ENCODE peak calls at places on chromosome 20, in four cellular contexts. One of them, this sample, is unnamed.

GRCh38 chr20:62913043-62913630 is 13.2 kb downstream of the DIDO1 start:
- DNase-seq in HepG2: no peak
- DNase-seq in K562: no peak
- DNase-seq in GM12878: no peak
- DNase-seq in this sample: no peak

GRCh38 chr20:62743777-62744317 is 35.2 kb downstream of the NTSR1 start:
- DNase-seq in K562: no peak
- DNase-seq in HepG2: no peak
- DNase-seq in GM12878: no peak
- DNase-seq in this sample: no peak

GRCh38 chr20:59634435-59635005 is 30.2 kb downstream of the PHACTR3 start:
- DNase-seq in K562: no peak
- DNase-seq in HepG2: no peak
- DNase-seq in GM12878: no peak
- DNase-seq in this sample: no peak

GRCh38 chr20:3766381-3766780 is 1.2 kb downstream of the ADISSP start:
- DNase-seq in K562: no peak
- DNase-seq in HepG2: no peak
- DNase-seq in GM12878: no peak
- DNase-seq in this sample: no peak

GRCh38 chr20:57066126-57066900 is 200.1 kb downstream of the BMP7 start:
- DNase-seq in GM12878: no peak
- DNase-seq in K562: no peak
- DNase-seq in HepG2: no peak
- DNase-seq in this sample: no peak

GRCh38 chr20:18504479-18505060 is 3.2 kb upstream of the SEC23B start:
- DNase-seq in HepG2: no peak
- DNase-seq in GM12878: no peak
- DNase-seq in K562: no peak
- DNase-seq in this sample: no peak

GRCh38 chr20:63168861-63169260 is 47.1 kb downstream of the YTHDF1 start:
- DNase-seq in K562: no peak
- DNase-seq in GM12878: no peak
- DNase-seq in HepG2: no peak
- DNase-seq in this sample: no peak

GRCh38 chr20:50583422-50584150 is 73.4 kb downstream of the PTPN1 start:
- DNase-seq in K562: no peak
- DNase-seq in HepG2: no peak
- DNase-seq in GM12878: no peak
- DNase-seq in this sample: no peak

GRCh38 chr20:49290608-49291191 is 12.8 kb upstream of the ZNFX1 start:
- DNase-seq in K562: peak; percentile 18
- DNase-seq in HepG2: no peak
- DNase-seq in GM12878: no peak
- DNase-seq in this sample: no peak

GRCh38 chr20:62571667-62572344 is 70.5 kb upstream of the SLCO4A1 start:
- DNase-seq in HepG2: peak; percentile 41
- DNase-seq in GM12878: no peak
- DNase-seq in K562: peak; percentile 70
- DNase-seq in this sample: peak; percentile 73

GRCh38 chr20:51700809-51701285 is 67.3 kb downstream of the ATP9A start:
- DNase-seq in K562: peak; percentile 43
- DNase-seq in HepG2: peak; percentile 75
- DNase-seq in GM12878: no peak
- DNase-seq in this sample: peak; percentile 59

GRCh38 chr20:10594286-10594868 is 79.4 kb downstream of the JAG1 start:
- DNase-seq in GM12878: no peak
- DNase-seq in K562: no peak
- DNase-seq in HepG2: no peak
- DNase-seq in this sample: no peak

GRCh38 chr20:34709836-34710567 is 5.9 kb downstream of the TP53INP2 start:
- DNase-seq in K562: no peak
- DNase-seq in HepG2: no peak
- DNase-seq in GM12878: no peak
- DNase-seq in this sample: peak; percentile 77

GRCh38 chr20:43397147-43397546 is 60.5 kb upstream of the SRSF6 start:
- DNase-seq in K562: no peak
- DNase-seq in GM12878: no peak
- DNase-seq in HepG2: no peak
- DNase-seq in this sample: no peak

GRCh38 chr20:10434467-10434831 is 427 bp upstream of the MKKS start:
- DNase-seq in GM12878: peak; percentile 87
- DNase-seq in HepG2: peak; percentile 100
- DNase-seq in K562: peak; percentile 94
- DNase-seq in this sample: peak; percentile 80

GRCh38 chr20:25247100-25247665 is 702 bp upstream of the PYGB start:
- DNase-seq in K562: peak; percentile 69
- DNase-seq in HepG2: peak; percentile 82
- DNase-seq in GM12878: no peak
- DNase-seq in this sample: peak; percentile 49

GRCh38 chr20:17859002-17859615 is 109.5 kb downstream of the SNX5 start:
- DNase-seq in K562: no peak
- DNase-seq in GM12878: peak; percentile 45
- DNase-seq in HepG2: peak; percentile 99
- DNase-seq in this sample: no peak

GRCh38 chr20:52076164-52076563 is 115.4 kb downstream of the ZFP64 start:
- DNase-seq in K562: no peak
- DNase-seq in GM12878: no peak
- DNase-seq in HepG2: no peak
- DNase-seq in this sample: no peak

GRCh38 chr20:62961799-62962198 is 9.3 kb downstream of the SLC17A9 start:
- DNase-seq in HepG2: no peak
- DNase-seq in K562: no peak
- DNase-seq in GM12878: no peak
- DNase-seq in this sample: no peak

GRCh38 chr20:64164123-64164836 is at the start of gene MYT1:
- DNase-seq in GM12878: no peak
- DNase-seq in K562: no peak
- DNase-seq in HepG2: no peak
- DNase-seq in this sample: no peak

GRCh38 chr20:25017257-25017803 is 24.8 kb upstream of the APMAP start:
- DNase-seq in K562: no peak
- DNase-seq in HepG2: peak; percentile 64
- DNase-seq in GM12878: no peak
- DNase-seq in this sample: no peak

GRCh38 chr20:58497911-58498310 is 17.3 kb downstream of the APCDD1L start:
- DNase-seq in K562: no peak
- DNase-seq in GM12878: no peak
- DNase-seq in HepG2: no peak
- DNase-seq in this sample: no peak

GRCh38 chr20:7943891-7944290 is 3.6 kb upstream of the HAO1 start:
- DNase-seq in GM12878: no peak
- DNase-seq in K562: no peak
- DNase-seq in HepG2: no peak
- DNase-seq in this sample: no peak

GRCh38 chr20:48002517-48002970 is 217.3 kb upstream of the SULF2 start:
- DNase-seq in GM12878: peak; percentile 94
- DNase-seq in K562: no peak
- DNase-seq in HepG2: no peak
- DNase-seq in this sample: no peak

GRCh38 chr20:957544-957943 is 41.4 kb upstream of the ANGPT4 start:
- DNase-seq in HepG2: no peak
- DNase-seq in K562: no peak
- DNase-seq in GM12878: no peak
- DNase-seq in this sample: no peak

GRCh38 chr20:24050119-24050518 is 61.5 kb upstream of the GGTLC1 start:
- DNase-seq in K562: no peak
- DNase-seq in GM12878: no peak
- DNase-seq in HepG2: no peak
- DNase-seq in this sample: no peak

GRCh38 chr20:49938173-49939163 is 2.3 kb downstream of the RNF114 start:
- DNase-seq in GM12878: no peak
- DNase-seq in HepG2: no peak
- DNase-seq in K562: no peak
- DNase-seq in this sample: no peak

GRCh38 chr20:45342863-45343444 is 5.3 kb downstream of the SDC4 start:
- DNase-seq in HepG2: no peak
- DNase-seq in K562: no peak
- DNase-seq in GM12878: no peak
- DNase-seq in this sample: no peak

GRCh38 chr20:46994341-46994740 is 99.7 kb downstream of the EYA2 start:
- DNase-seq in HepG2: no peak
- DNase-seq in K562: no peak
- DNase-seq in GM12878: peak; percentile 69
- DNase-seq in this sample: no peak

GRCh38 chr20:36167826-36168634 is 13.5 kb downstream of the EPB41L1 start:
- DNase-seq in GM12878: no peak
- DNase-seq in HepG2: no peak
- DNase-seq in K562: peak; percentile 53
- DNase-seq in this sample: no peak

GRCh38 chr20:43349841-43350240 is 107.9 kb upstream of the SRSF6 start:
- DNase-seq in K562: no peak
- DNase-seq in GM12878: no peak
- DNase-seq in HepG2: no peak
- DNase-seq in this sample: no peak

DNA sequence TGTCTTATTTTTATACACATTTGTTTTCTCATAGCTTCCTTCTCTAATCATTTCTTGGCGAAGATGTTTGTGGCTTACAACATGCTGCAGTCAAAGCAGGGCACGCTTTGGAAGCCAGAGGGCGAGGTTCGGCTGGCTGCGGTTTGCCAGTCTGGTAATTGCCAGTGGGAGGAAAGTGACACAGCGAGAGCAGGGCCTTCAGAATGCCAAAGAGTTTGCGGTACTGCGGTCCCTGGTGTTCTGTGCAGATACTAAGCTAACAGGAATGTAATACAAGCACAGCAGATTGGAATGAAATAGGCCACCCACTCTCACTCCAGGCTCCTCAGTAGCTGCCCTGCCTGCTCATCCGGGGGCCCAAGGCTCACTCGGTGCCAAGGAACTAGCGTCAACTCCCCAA is 58.7 kb upstream of the TGM3 start:
- DNase-seq in GM12878: no peak
- DNase-seq in K562: no peak
- DNase-seq in HepG2: no peak
- DNase-seq in this sample: no peak
- TF ChIP-seq TARDBP in GM12878: no peak
- TF ChIP-seq TARDBP in K562: no peak
- TF ChIP-seq TARDBP in HepG2: no peak
- TF ChIP-seq TARDBP in this sample: no peak

DNA sequence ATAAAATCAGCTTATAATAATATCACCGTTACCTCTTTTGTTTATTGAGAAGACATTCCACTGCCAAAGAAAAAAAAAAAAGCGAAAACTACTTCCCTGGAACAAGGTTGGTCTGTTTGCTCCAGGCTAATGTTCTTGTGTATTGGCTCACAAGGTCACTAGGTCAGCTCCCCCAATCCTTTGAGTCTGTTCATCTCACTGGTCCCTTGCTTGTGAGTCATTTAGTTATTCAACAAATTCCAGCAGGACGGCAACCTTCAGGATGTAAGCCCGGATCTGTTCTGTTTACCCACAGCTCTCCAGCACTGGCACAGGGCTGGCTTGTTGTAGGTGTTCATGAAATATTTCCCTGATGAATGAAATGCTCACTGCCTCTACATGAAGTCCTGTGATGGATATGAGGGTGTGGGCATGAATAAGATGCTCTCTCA is 3.3 kb downstream of the ARHGAP40 start:
- DNase-seq in HepG2: peak; percentile 100
- DNase-seq in GM12878: no peak
- DNase-seq in K562: no peak
- DNase-seq in this sample: no peak
- TF ChIP-seq SP1 in HepG2: no peak
- TF ChIP-seq SP1 in GM12878: no peak
- TF ChIP-seq SP1 in K562: no peak
- TF ChIP-seq SP1 in this sample: no peak

GRCh38 chr20:54576496-54576895 is 101.1 kb downstream of the DOK5 start:
- DNase-seq in HepG2: no peak
- DNase-seq in GM12878: no peak
- DNase-seq in K562: no peak
- DNase-seq in this sample: no peak

GRCh38 chr20:54573838-54574237 is 98.4 kb downstream of the DOK5 start:
- DNase-seq in K562: no peak
- DNase-seq in GM12878: no peak
- DNase-seq in HepG2: no peak
- DNase-seq in this sample: no peak

GRCh38 chr20:54577637-54578036 is 102.2 kb downstream of the DOK5 start:
- DNase-seq in K562: no peak
- DNase-seq in HepG2: no peak
- DNase-seq in GM12878: no peak
- DNase-seq in this sample: no peak
- TF ChIP-seq TARDBP in K562: no peak
- TF ChIP-seq TARDBP in HepG2: no peak
- TF ChIP-seq TARDBP in GM12878: no peak
- TF ChIP-seq TARDBP in this sample: no peak

DNA sequence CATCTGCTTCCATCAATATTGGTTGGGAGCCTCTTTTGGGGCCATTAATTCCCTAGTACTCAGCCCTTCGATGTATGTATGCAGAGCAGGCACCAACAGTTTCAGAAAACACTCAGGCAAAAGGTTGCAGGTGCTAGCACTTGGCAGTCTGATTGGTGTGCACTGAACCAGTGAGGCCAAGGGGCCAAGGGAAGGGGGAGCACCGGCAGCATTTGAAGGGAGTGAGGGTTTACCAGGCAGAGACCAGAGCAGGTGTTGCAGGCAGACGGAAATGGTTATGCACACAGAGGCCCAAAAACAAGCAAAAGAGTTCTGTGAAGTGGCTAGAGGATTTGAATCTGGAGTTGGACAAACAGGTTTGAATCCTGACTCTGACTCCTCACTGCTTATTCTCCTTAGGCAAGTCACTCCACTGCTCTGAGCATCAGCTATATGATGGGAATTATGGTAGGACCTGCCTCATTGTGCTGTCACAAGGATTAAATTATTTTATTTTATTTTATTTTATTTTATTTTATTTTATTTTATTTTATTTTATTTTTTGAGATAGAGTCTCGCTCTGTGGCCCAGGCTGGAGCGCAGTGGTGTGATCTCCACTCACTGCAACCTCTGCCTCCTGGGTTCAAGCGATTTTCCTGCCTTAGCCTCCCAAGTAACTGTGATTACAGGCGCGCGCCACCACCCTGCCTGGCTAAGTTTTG is 58.1 kb upstream of the SHLD1 start:
- DNase-seq in K562: no peak
- DNase-seq in GM12878: peak; percentile 86
- DNase-seq in HepG2: peak; percentile 35
- DNase-seq in this sample: no peak
- TF ChIP-seq SP1 in K562: no peak
- TF ChIP-seq SP1 in GM12878: no peak
- TF ChIP-seq SP1 in HepG2: no peak
- TF ChIP-seq SP1 in this sample: no peak

This sample was measured in HEK293T.